ENCODE peak calls at places on chromosome 1, in seven cellular contexts. A is CD8-positive, alpha-beta T cell; K is HCT116; M is tibial nerve; F is uterus; R is iPS DF 6.9; U is bronchial epithelial cell. V is an unnamed sample. For H3K27me3, the result is how much of the 10 kb centered on the place peaks cover.

GRCh38 chr1:225428879-225429455 is 1.1 kb upstream of the LBR start:
- DNase-seq in K (no peak), A (no peak), M (no peak), R (no peak), F (no peak), U (no peak), V (no peak)

GRCh38 chr1:153651771-153652170 is 6.7 kb upstream of the SNAPIN start:
- DNase-seq in K (no peak), M (no peak), A (no peak), F (no peak), U (no peak), R (no peak), V (no peak)

GRCh38 chr1:22601610-22602009 is 34.8 kb upstream of the C1QA start:
- DNase-seq in M (no peak), A (no peak), F (no peak), U (no peak), R (no peak), K (no peak), V (no peak)

GRCh38 chr1:176111835-176112234 is 95.3 kb downstream of the COP1 start:
- DNase-seq in K (no peak), F (no peak), U (peak), M (no peak), A (no peak), R (no peak), V (no peak)

GRCh38 chr1:184365699-184366098 is 21.1 kb upstream of the C1orf21 start:
- DNase-seq in F (no peak), M (no peak), U (no peak), R (no peak), K (no peak), A (no peak), V (no peak)

GRCh38 chr1:67126111-67126746 is 8.5 kb downstream of the C1orf141 start:
- DNase-seq in M (no peak), U (peak), R (no peak), A (no peak), F (no peak), K (no peak), V (peak)

GRCh38 chr1:209249785-209250441 is 333.6 kb upstream of the CAMK1G start:
- DNase-seq in K (no peak), M (no peak), A (no peak), U (no peak), R (no peak), F (no peak), V (no peak)

GRCh38 chr1:248111157-248111556 is 16.2 kb downstream of the OR2L13 start:
- DNase-seq in F (no peak), M (no peak), R (no peak), U (no peak), A (no peak), K (no peak), V (no peak)

GRCh38 chr1:38030596-38031512 is 15.7 kb downstream of the POU3F1 start:
- DNase-seq in M (no peak), K (no peak), A (no peak), U (no peak), F (no peak), R (no peak), V (peak)

GRCh38 chr1:232038704-232039103 is 412.1 kb downstream of the DISC1 start:
- DNase-seq in M (no peak), A (no peak), K (no peak), R (no peak), U (no peak), F (no peak), V (no peak)

GRCh38 chr1:18294437-18295176 is 186.1 kb upstream of the KLHDC7A start:
- DNase-seq in A (no peak), K (no peak), R (peak), F (no peak), M (no peak), U (no peak), V (peak)

GRCh38 chr1:230868736-230869385 is 540 bp upstream of the C1orf198 start:
- DNase-seq in R (no peak), K (peak), F (peak), A (no peak), M (no peak), U (peak), V (no peak)

GRCh38 chr1:222618001-222618879 is at the start of gene MIA3:
- DNase-seq in M (peak), A (peak), U (peak), F (peak), R (no peak), K (no peak), V (peak)

GRCh38 chr1:233313434-233314155 is 13.9 kb upstream of the MAP3K21 start:
- DNase-seq in R (no peak), F (no peak), M (no peak), A (no peak), U (no peak), K (no peak), V (no peak)

GRCh38 chr1:26161408-26162219 is 2.7 kb downstream of the FAM110D start:
- DNase-seq in K (no peak), R (no peak), A (peak), U (no peak), M (no peak), F (peak), V (peak)

GRCh38 chr1:45499415-45499769 is 481 bp downstream of the CCDC163 start:
- DNase-seq in R (no peak), U (no peak), K (no peak), M (no peak), F (no peak), A (no peak), V (no peak)

GRCh38 chr1:185317886-185318310 is 855 bp upstream of the IVNS1ABP start:
- DNase-seq in R (no peak), K (peak), F (peak), M (no peak), U (peak), A (peak), V (peak)

GRCh38 chr1:8736927-8737326 is 80.5 kb downstream of the RERE start:
- DNase-seq in A (no peak), U (no peak), K (no peak), F (no peak), M (no peak), R (no peak), V (no peak)

GRCh38 chr1:225845633-225846259 is 35.8 kb downstream of the EPHX1 start:
- DNase-seq in A (peak), U (peak), F (peak), R (peak), M (peak), K (peak), V (peak)

GRCh38 chr1:150168960-150169565 is 19.3 kb downstream of the PLEKHO1 start:
- DNase-seq in R (no peak), M (peak), U (peak), K (peak), F (peak), A (peak), V (peak)

GRCh38 chr1:67749844-67750689 is 65.1 kb downstream of the GADD45A start:
- DNase-seq in R (no peak), M (peak), K (peak), A (no peak), F (no peak), U (peak), V (no peak)

GRCh38 chr1:54810144-54810942 is 9.2 kb upstream of the TTC22 start:
- DNase-seq in R (no peak), F (peak), M (peak), U (peak), K (peak), A (peak), V (peak)

GRCh38 chr1:37482796-37483744 is 8.7 kb downstream of the ZC3H12A start:
- DNase-seq in A (no peak), U (no peak), F (no peak), R (no peak), K (no peak), M (no peak), V (peak)

GRCh38 chr1:116667577-116668105 is at the start of gene IGSF3:
- DNase-seq in K (no peak), F (peak), M (peak), R (no peak), A (no peak), U (peak), V (peak)

GRCh38 chr1:77438239-77438913 is 156.6 kb downstream of the AK5 start:
- DNase-seq in A (no peak), R (no peak), K (no peak), F (no peak), M (no peak), U (no peak), V (no peak)

GRCh38 chr1:31679676-31680230 is 24.1 kb downstream of the COL16A1 start:
- DNase-seq in U (no peak), F (no peak), R (no peak), A (no peak), M (no peak), K (no peak), V (peak)

GRCh38 chr1:236143104-236143948 is 987 bp downstream of the GPR137B start:
- DNase-seq in R (no peak), M (no peak), U (peak), F (no peak), A (no peak), K (no peak), V (peak)

GRCh38 chr1:174965006-174965971 is 34.5 kb upstream of the CACYBP start:
- DNase-seq in U (peak), R (no peak), M (no peak), A (peak), F (no peak), K (no peak), V (no peak)

GRCh38 chr1:7093297-7093696 is 308.0 kb downstream of the CAMTA1 start:
- DNase-seq in U (no peak), K (no peak), M (no peak), R (no peak), A (no peak), F (no peak), V (no peak)

GRCh38 chr1:44505210-44505993 is 100.3 kb downstream of the RNF220 start:
- DNase-seq in R (no peak), A (no peak), K (no peak), U (no peak), M (no peak), F (no peak), V (peak)

GRCh38 chr1:209796733-209797025 is 9.3 kb downstream of the IRF6 start:
- DNase-seq in U (no peak), R (no peak), K (no peak), F (no peak), M (no peak), A (no peak), V (no peak)

GRCh38 chr1:83802450-83803152 is 196.3 kb downstream of the TTLL7 start:
- DNase-seq in R (no peak), K (no peak), F (no peak), A (no peak), M (no peak), U (no peak), V (no peak)

GRCh38 chr1:108327534-108328462 is 83.9 kb upstream of the NBPF4 start:
- DNase-seq in K (peak), A (no peak), M (no peak), U (no peak), R (peak), F (no peak), V (peak)

GRCh38 chr1:1869459-1869858 is 21.4 kb downstream of the GNB1 start:
- DNase-seq in F (no peak), U (no peak), M (no peak), K (no peak), R (no peak), A (no peak), V (no peak)

GRCh38 chr1:56034847-56035483 is 544.4 kb downstream of the PLPP3 start:
- DNase-seq in M (no peak), A (no peak), U (no peak), K (no peak), R (no peak), F (no peak), V (no peak)

GRCh38 chr1:35691571-35692220 is 27.0 kb downstream of the C1orf216 start:
- DNase-seq in M (no peak), U (no peak), A (no peak), R (no peak), K (no peak), F (no peak), V (no peak)

GRCh38 chr1:9784508-9785133 is 39.1 kb downstream of the CLSTN1 start:
- DNase-seq in A (peak), K (peak), R (no peak), F (no peak), U (peak), M (peak), V (peak)
- H3K4me3 ChIP-seq in A (no peak), K (no peak), R (no peak), F (no peak), U (no peak), M (no peak), V (no peak)

GRCh38 chr1:12708396-12708795 is 7.5 kb upstream of the AADACL3 start:
- DNase-seq in R (no peak), U (no peak), F (no peak), M (no peak), A (no peak), K (no peak), V (no peak)
- H3K27me3 ChIP-seq in R (under half), U (under half), F (under half), M (under half), A (under half), K (under half), V (under half)

GRCh38 chr1:229344139-229344538 is 1.3 kb upstream of the CCSAP start:
- DNase-seq in A (no peak), M (no peak), K (no peak), U (no peak), R (no peak), F (no peak), V (no peak)
- H3K4me3 ChIP-seq in A (no peak), M (no peak), K (no peak), U (no peak), R (no peak), F (no peak), V (no peak)

DNA sequence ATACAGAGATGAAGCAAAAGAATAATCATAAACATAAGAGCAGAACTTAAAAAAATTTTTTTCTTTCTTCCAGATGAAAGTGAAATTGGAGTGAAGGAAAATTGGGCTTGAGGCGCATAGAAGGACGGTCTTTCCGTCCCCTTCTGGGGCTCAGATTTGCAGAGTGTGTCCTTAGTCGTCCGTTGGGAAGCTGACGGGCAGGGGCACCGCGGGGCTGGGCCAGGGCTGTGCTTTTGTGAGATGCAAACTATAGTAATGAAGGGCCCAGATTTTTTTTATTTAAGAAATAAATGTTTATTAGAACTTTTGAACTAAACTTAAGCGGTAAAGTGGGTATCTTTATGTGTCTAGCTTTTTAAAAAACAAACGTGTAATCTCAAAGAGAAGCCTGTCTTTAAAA is 67.9 kb upstream of the ARHGEF16 start:
- DNase-seq in M (no peak), R (no peak), F (no peak), K (no peak), A (no peak), U (no peak), V (no peak)
- H3K27me3 ChIP-seq in M (under half), R (under half), F (under half), K (under half), A (under half), U (under half), V (under half)

GRCh38 chr1:243487649-243488227 is 231.9 kb downstream of the SDCCAG8 start:
- DNase-seq in M (no peak), R (no peak), A (no peak), F (no peak), K (peak), U (peak), V (peak)
- H3K4me3 ChIP-seq in M (no peak), R (no peak), A (no peak), F (no peak), K (peak), U (peak), V (peak)

GRCh38 chr1:118981436-118981835 is 6.7 kb downstream of the TBX15 start:
- DNase-seq in A (no peak), M (no peak), R (no peak), U (no peak), F (no peak), K (no peak), V (no peak)

GRCh38 chr1:118982281-118982680 is 5.9 kb downstream of the TBX15 start:
- DNase-seq in K (no peak), F (no peak), R (no peak), U (no peak), A (no peak), M (no peak), V (no peak)

GRCh38 chr1:118979754-118980270 is 8.3 kb downstream of the TBX15 start:
- DNase-seq in R (no peak), K (no peak), A (no peak), F (no peak), M (no peak), U (no peak), V (peak)

GRCh38 chr1:118977591-118977990 is 10.6 kb downstream of the TBX15 start:
- DNase-seq in U (no peak), M (no peak), A (no peak), R (no peak), K (no peak), F (no peak), V (no peak)

GRCh38 chr1:118978914-118979701 is 9.0 kb downstream of the TBX15 start:
- DNase-seq in R (no peak), F (no peak), M (no peak), U (no peak), A (no peak), K (no peak), V (peak)
- H3K27me3 ChIP-seq in R (half or more), F (half or more), M (under half), U (under half), A (under half), K (under half), V (half or more)

DNA sequence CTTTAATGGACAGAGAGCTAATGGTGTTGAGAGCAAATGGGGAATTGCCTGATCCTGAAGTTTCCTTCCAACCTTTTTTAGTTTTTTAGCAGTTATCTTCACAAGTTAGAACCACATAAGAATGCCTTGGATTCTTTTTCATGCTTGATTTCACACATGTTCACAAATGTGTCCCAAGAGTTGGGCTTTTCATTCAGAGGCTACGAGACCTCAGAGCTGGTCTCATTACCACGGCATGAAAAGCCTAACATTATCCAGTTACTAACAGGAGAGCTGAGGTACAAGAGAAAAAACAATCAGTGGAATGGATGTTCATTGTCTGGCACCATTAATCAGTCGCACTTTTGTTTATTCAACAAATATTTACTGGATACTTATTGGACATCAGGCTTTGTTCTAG is 340.7 kb downstream of the ZNF326 start:
- DNase-seq in M (no peak), K (no peak), A (no peak), R (no peak), U (no peak), F (no peak), V (no peak)
- H3K4me3 ChIP-seq in M (no peak), K (no peak), A (no peak), R (no peak), U (no peak), F (no peak), V (no peak)